ENCODE peak calls at places on chromosome 15, in nine cellular contexts. One of them, this sample, is unnamed.

GRCh38 chr15:62559049-62559733 is 394.1 kb upstream of the C2CD4B start:
- DNase-seq in Panc1: no peak
- DNase-seq in cardiac fibroblast: peak; percentile 41
- DNase-seq in GM12865: no peak
- DNase-seq in fibroblast of pulmonary artery: peak; percentile 66
- DNase-seq in fibroblast of lung: peak; percentile 70
- DNase-seq in psoas muscle: peak; percentile 46
- DNase-seq in A673: no peak
- DNase-seq in stomach: no peak
- DNase-seq in this sample: no peak

GRCh38 chr15:29736745-29737023 is 85.6 kb downstream of the TJP1 start:
- DNase-seq in cardiac fibroblast: peak; percentile 35
- DNase-seq in Panc1: no peak
- DNase-seq in A673: no peak
- DNase-seq in psoas muscle: no peak
- DNase-seq in fibroblast of pulmonary artery: peak; percentile 18
- DNase-seq in stomach: no peak
- DNase-seq in GM12865: no peak
- DNase-seq in fibroblast of lung: peak; percentile 51
- DNase-seq in this sample: no peak

GRCh38 chr15:33013827-33014445 is 180.6 kb downstream of the FMN1 start:
- DNase-seq in A673: peak; percentile 9
- DNase-seq in Panc1: peak; percentile 80
- DNase-seq in fibroblast of pulmonary artery: peak; percentile 50
- DNase-seq in fibroblast of lung: peak; percentile 89
- DNase-seq in GM12865: no peak
- DNase-seq in psoas muscle: no peak
- DNase-seq in cardiac fibroblast: peak; percentile 76
- DNase-seq in stomach: no peak
- DNase-seq in this sample: peak; percentile 19

GRCh38 chr15:80456517-80457497 is 52.6 kb downstream of the ARNT2 start:
- DNase-seq in Panc1: no peak
- DNase-seq in psoas muscle: no peak
- DNase-seq in GM12865: peak; percentile 37
- DNase-seq in fibroblast of pulmonary artery: peak; percentile 27
- DNase-seq in cardiac fibroblast: peak; percentile 32
- DNase-seq in stomach: no peak
- DNase-seq in fibroblast of lung: peak; percentile 31
- DNase-seq in A673: no peak
- DNase-seq in this sample: no peak

GRCh38 chr15:45868109-45868691 is 233.4 kb downstream of the SQOR start:
- DNase-seq in A673: no peak
- DNase-seq in cardiac fibroblast: no peak
- DNase-seq in stomach: no peak
- DNase-seq in fibroblast of lung: no peak
- DNase-seq in GM12865: no peak
- DNase-seq in Panc1: no peak
- DNase-seq in fibroblast of pulmonary artery: no peak
- DNase-seq in psoas muscle: no peak
- DNase-seq in this sample: no peak

GRCh38 chr15:82571722-82572222 is 31.5 kb upstream of the RPS17 start:
- DNase-seq in stomach: peak; percentile 43
- DNase-seq in GM12865: no peak
- DNase-seq in Panc1: no peak
- DNase-seq in A673: peak; percentile 61
- DNase-seq in cardiac fibroblast: peak; percentile 63
- DNase-seq in fibroblast of pulmonary artery: peak; percentile 59
- DNase-seq in fibroblast of lung: peak; percentile 82
- DNase-seq in psoas muscle: peak; percentile 66
- DNase-seq in this sample: no peak

GRCh38 chr15:62637498-62637897 is 405.0 kb upstream of the TPM1 start:
- DNase-seq in GM12865: no peak
- DNase-seq in cardiac fibroblast: no peak
- DNase-seq in Panc1: no peak
- DNase-seq in A673: no peak
- DNase-seq in fibroblast of lung: peak; percentile 24
- DNase-seq in psoas muscle: no peak
- DNase-seq in fibroblast of pulmonary artery: no peak
- DNase-seq in stomach: no peak
- DNase-seq in this sample: no peak

GRCh38 chr15:35061171-35062163 is 23.6 kb downstream of the NANOGP8 start:
- DNase-seq in GM12865: no peak
- DNase-seq in psoas muscle: no peak
- DNase-seq in Panc1: peak; percentile 10
- DNase-seq in fibroblast of lung: peak; percentile 20
- DNase-seq in fibroblast of pulmonary artery: no peak
- DNase-seq in stomach: no peak
- DNase-seq in cardiac fibroblast: peak; percentile 35
- DNase-seq in A673: peak; percentile 64
- DNase-seq in this sample: no peak

GRCh38 chr15:57861039-57861638 is 154.6 kb downstream of the POLR2M start:
- DNase-seq in A673: peak; percentile 75
- DNase-seq in GM12865: peak; percentile 75
- DNase-seq in Panc1: peak; percentile 32
- DNase-seq in fibroblast of pulmonary artery: peak; percentile 85
- DNase-seq in stomach: no peak
- DNase-seq in cardiac fibroblast: peak; percentile 87
- DNase-seq in psoas muscle: no peak
- DNase-seq in fibroblast of lung: peak; percentile 46
- DNase-seq in this sample: peak; percentile 61

GRCh38 chr15:82114660-82115059 is 68.8 kb upstream of the MEX3B start:
- DNase-seq in cardiac fibroblast: no peak
- DNase-seq in A673: no peak
- DNase-seq in GM12865: no peak
- DNase-seq in Panc1: no peak
- DNase-seq in fibroblast of pulmonary artery: no peak
- DNase-seq in psoas muscle: no peak
- DNase-seq in fibroblast of lung: no peak
- DNase-seq in stomach: no peak
- DNase-seq in this sample: no peak

GRCh38 chr15:72511536-72511935 is 37.4 kb downstream of the ARIH1 start:
- DNase-seq in stomach: no peak
- DNase-seq in GM12865: no peak
- DNase-seq in A673: no peak
- DNase-seq in Panc1: no peak
- DNase-seq in psoas muscle: no peak
- DNase-seq in cardiac fibroblast: no peak
- DNase-seq in fibroblast of lung: peak; percentile 55
- DNase-seq in fibroblast of pulmonary artery: no peak
- DNase-seq in this sample: no peak

GRCh38 chr15:88098317-88098716 is 158.2 kb downstream of the NTRK3 start:
- DNase-seq in fibroblast of lung: no peak
- DNase-seq in psoas muscle: no peak
- DNase-seq in stomach: no peak
- DNase-seq in cardiac fibroblast: no peak
- DNase-seq in fibroblast of pulmonary artery: no peak
- DNase-seq in Panc1: no peak
- DNase-seq in GM12865: no peak
- DNase-seq in A673: no peak
- DNase-seq in this sample: no peak

GRCh38 chr15:60381148-60381788 is 16.5 kb downstream of the ANXA2 start:
- DNase-seq in fibroblast of lung: peak; percentile 76
- DNase-seq in GM12865: no peak
- DNase-seq in fibroblast of pulmonary artery: peak; percentile 53
- DNase-seq in cardiac fibroblast: peak; percentile 70
- DNase-seq in Panc1: no peak
- DNase-seq in A673: no peak
- DNase-seq in stomach: no peak
- DNase-seq in psoas muscle: no peak
- DNase-seq in this sample: no peak

GRCh38 chr15:60507596-60508424 is 28.9 kb upstream of the ICE2 start:
- DNase-seq in GM12865: peak; percentile 88
- DNase-seq in stomach: peak; percentile 38
- DNase-seq in psoas muscle: no peak
- DNase-seq in cardiac fibroblast: peak; percentile 82
- DNase-seq in fibroblast of lung: peak; percentile 57
- DNase-seq in Panc1: no peak
- DNase-seq in A673: peak; percentile 66
- DNase-seq in fibroblast of pulmonary artery: peak; percentile 83
- DNase-seq in this sample: peak; percentile 62

GRCh38 chr15:98648654-98649537 is 557 bp downstream of the IGF1R start:
- DNase-seq in Panc1: no peak
- DNase-seq in fibroblast of pulmonary artery: peak; percentile 55
- DNase-seq in A673: peak; percentile 65
- DNase-seq in psoas muscle: peak; percentile 65
- DNase-seq in cardiac fibroblast: peak; percentile 56
- DNase-seq in stomach: peak; percentile 53
- DNase-seq in GM12865: peak; percentile 74
- DNase-seq in fibroblast of lung: peak; percentile 58
- DNase-seq in this sample: peak; percentile 57

GRCh38 chr15:98649621-98649995 is 1.3 kb downstream of the IGF1R start:
- DNase-seq in cardiac fibroblast: peak; percentile 29
- DNase-seq in fibroblast of pulmonary artery: peak; percentile 36
- DNase-seq in psoas muscle: peak; percentile 50
- DNase-seq in stomach: peak; percentile 53
- DNase-seq in fibroblast of lung: peak; percentile 20
- DNase-seq in GM12865: peak; percentile 36
- DNase-seq in A673: peak; percentile 62
- DNase-seq in Panc1: no peak
- DNase-seq in this sample: peak; percentile 52

GRCh38 chr15:98647774-98648653 is at the start of gene IGF1R:
- DNase-seq in fibroblast of lung: peak; percentile 89
- DNase-seq in psoas muscle: peak; percentile 88
- DNase-seq in GM12865: peak; percentile 94
- DNase-seq in cardiac fibroblast: peak; percentile 86
- DNase-seq in fibroblast of pulmonary artery: peak; percentile 90
- DNase-seq in A673: peak; percentile 96
- DNase-seq in Panc1: no peak
- DNase-seq in stomach: peak; percentile 89
- DNase-seq in this sample: peak; percentile 96

GRCh38 chr15:98646546-98647025 is 1.8 kb upstream of the IGF1R start:
- DNase-seq in fibroblast of pulmonary artery: no peak
- DNase-seq in psoas muscle: no peak
- DNase-seq in fibroblast of lung: no peak
- DNase-seq in stomach: no peak
- DNase-seq in cardiac fibroblast: no peak
- DNase-seq in A673: no peak
- DNase-seq in Panc1: no peak
- DNase-seq in GM12865: no peak
- DNase-seq in this sample: no peak

DNA sequence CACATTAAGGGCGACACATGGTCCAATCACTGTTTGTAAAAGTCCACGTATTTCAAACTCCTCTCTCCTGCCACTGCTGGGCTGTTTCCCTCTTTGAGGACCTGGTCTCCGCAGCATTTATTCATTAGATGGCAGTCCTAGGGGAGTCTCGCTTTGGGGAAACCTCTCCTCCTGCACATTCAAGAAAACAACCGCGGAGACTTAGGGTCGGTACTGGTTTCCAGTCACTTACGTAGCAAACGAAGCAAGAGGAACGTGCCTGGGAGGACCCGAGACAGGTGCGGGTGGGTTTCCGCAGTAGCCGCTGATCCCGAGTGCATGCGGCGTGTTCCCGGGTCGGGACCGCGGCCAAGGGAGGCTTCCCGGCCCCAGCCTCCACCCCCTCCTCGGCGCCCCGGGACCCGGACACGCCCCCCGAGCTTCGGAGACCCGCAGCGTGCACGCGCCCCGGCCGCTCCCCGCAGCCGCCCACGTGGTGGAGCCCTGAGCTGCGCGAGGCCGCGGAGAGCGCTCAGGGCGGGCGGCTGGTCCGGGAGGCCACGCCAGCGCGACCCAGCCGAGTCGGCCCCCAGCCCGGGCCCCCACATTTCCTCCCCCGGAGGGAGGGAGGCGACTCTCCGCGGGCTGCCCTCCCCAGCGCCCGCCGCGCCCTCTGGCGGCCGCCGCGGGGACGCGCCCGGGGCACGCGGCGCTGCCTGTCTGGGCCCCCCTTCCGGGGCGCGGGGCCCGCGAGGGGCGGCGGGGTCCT is 1.1 kb upstream of the IGF1R start:
- DNase-seq in stomach: peak; percentile 66
- DNase-seq in A673: peak; percentile 86
- DNase-seq in psoas muscle: peak; percentile 72
- DNase-seq in GM12865: peak; percentile 73
- DNase-seq in fibroblast of lung: peak; percentile 66
- DNase-seq in fibroblast of pulmonary artery: peak; percentile 53
- DNase-seq in Panc1: peak; percentile 42
- DNase-seq in cardiac fibroblast: peak; percentile 47
- DNase-seq in this sample: peak; percentile 90
- TF ChIP-seq CTCF in stomach: no peak
- TF ChIP-seq CTCF in A673: peak; percentile 47
- TF ChIP-seq CTCF in psoas muscle: peak; percentile 82
- TF ChIP-seq CTCF in GM12865: peak; percentile 59
- TF ChIP-seq CTCF in fibroblast of lung: no peak
- TF ChIP-seq CTCF in fibroblast of pulmonary artery: no peak
- TF ChIP-seq CTCF in Panc1: peak; percentile 95
- TF ChIP-seq CTCF in cardiac fibroblast: peak; percentile 3
- TF ChIP-seq CTCF in this sample: peak; percentile 69

GRCh38 chr15:68389041-68389930 is 42.7 kb downstream of the ITGA11 start:
- DNase-seq in psoas muscle: no peak
- DNase-seq in A673: peak; percentile 33
- DNase-seq in GM12865: peak; percentile 29
- DNase-seq in cardiac fibroblast: no peak
- DNase-seq in fibroblast of pulmonary artery: no peak
- DNase-seq in stomach: peak; percentile 9
- DNase-seq in fibroblast of lung: no peak
- DNase-seq in Panc1: no peak
- DNase-seq in this sample: no peak
- TF ChIP-seq CTCF in psoas muscle: no peak
- TF ChIP-seq CTCF in A673: peak; percentile 24
- TF ChIP-seq CTCF in GM12865: no peak
- TF ChIP-seq CTCF in cardiac fibroblast: peak; percentile 19
- TF ChIP-seq CTCF in fibroblast of pulmonary artery: peak; percentile 16
- TF ChIP-seq CTCF in stomach: no peak
- TF ChIP-seq CTCF in fibroblast of lung: no peak
- TF ChIP-seq CTCF in Panc1: no peak
- TF ChIP-seq CTCF in this sample: no peak

DNA sequence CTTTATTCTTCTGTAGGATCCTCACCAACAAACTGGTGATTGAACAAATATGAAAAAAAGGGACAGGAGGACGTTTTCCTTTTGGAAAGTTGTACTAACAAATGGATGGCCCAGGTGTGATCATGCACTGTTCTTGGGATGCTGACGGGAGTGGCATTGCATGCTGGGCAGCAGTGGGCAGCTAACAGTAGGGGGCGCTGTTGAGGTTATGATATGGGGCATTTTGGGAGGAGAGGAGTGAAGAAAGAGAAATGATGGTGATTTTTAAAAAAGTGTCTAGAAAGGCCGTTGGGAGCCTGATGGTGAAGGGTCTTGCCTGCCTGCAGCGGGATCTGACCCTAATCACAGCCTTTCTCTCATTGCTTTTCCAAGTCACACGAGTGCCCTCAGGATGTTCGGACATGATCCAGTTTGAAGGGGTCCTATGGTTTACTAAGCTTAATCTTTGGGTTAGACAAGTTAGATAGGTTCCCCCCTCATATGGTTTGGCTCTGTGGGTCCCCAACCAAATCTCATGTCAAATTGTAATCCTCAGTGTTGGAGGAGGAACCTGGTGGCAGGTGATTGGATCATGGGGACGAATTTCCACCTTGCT is 46.2 kb upstream of the PRTG start:
- DNase-seq in cardiac fibroblast: peak; percentile 33
- DNase-seq in Panc1: no peak
- DNase-seq in psoas muscle: no peak
- DNase-seq in stomach: no peak
- DNase-seq in fibroblast of lung: no peak
- DNase-seq in GM12865: peak; percentile 40
- DNase-seq in fibroblast of pulmonary artery: no peak
- DNase-seq in A673: peak; percentile 35
- DNase-seq in this sample: peak; percentile 44
- TF ChIP-seq CTCF in cardiac fibroblast: peak; percentile 72
- TF ChIP-seq CTCF in Panc1: peak; percentile 84
- TF ChIP-seq CTCF in psoas muscle: peak; percentile 36
- TF ChIP-seq CTCF in stomach: no peak
- TF ChIP-seq CTCF in fibroblast of lung: peak; percentile 47
- TF ChIP-seq CTCF in GM12865: peak; percentile 58
- TF ChIP-seq CTCF in fibroblast of pulmonary artery: peak; percentile 50
- TF ChIP-seq CTCF in A673: peak; percentile 84
- TF ChIP-seq CTCF in this sample: peak; percentile 80

GRCh38 chr15:40084657-40085056 is 24.0 kb downstream of the BMF start:
- DNase-seq in stomach: no peak
- DNase-seq in GM12865: no peak
- DNase-seq in psoas muscle: no peak
- DNase-seq in A673: no peak
- DNase-seq in fibroblast of pulmonary artery: no peak
- DNase-seq in fibroblast of lung: no peak
- DNase-seq in cardiac fibroblast: no peak
- DNase-seq in Panc1: no peak
- DNase-seq in this sample: no peak
- TF ChIP-seq CTCF in stomach: no peak
- TF ChIP-seq CTCF in GM12865: no peak
- TF ChIP-seq CTCF in psoas muscle: no peak
- TF ChIP-seq CTCF in A673: no peak
- TF ChIP-seq CTCF in fibroblast of pulmonary artery: no peak
- TF ChIP-seq CTCF in fibroblast of lung: no peak
- TF ChIP-seq CTCF in cardiac fibroblast: no peak
- TF ChIP-seq CTCF in Panc1: no peak
- TF ChIP-seq CTCF in this sample: no peak

This sample was measured in Calu3.